ENCODE peak calls at places on chromosomes 7 and 10, in seven cellular contexts. K is psoas muscle, R is heart right ventricle, U is thoracic aorta, H is upper lobe of right lung, C is IMR-90, Y is A549. Z is an unnamed sample.

GRCh38 chr10:133465191-133465949 is 11.6 kb downstream of the SCART1 start:
- DNase-seq in C (no peak), R (no peak), U (no peak), Y (no peak), H (no peak), K (no peak), Z (peak)

GRCh38 chr7:53383131-53383530 is 347.7 kb downstream of the POM121L12 start:
- DNase-seq in K (no peak), H (no peak), U (no peak), R (no peak), C (no peak), Y (no peak), Z (no peak)

GRCh38 chr10:123038782-123039631 is 30.2 kb downstream of the ACADSB start:
- DNase-seq in R (no peak), H (no peak), C (no peak), Y (no peak), K (no peak), U (no peak), Z (no peak)

GRCh38 chr10:44995914-44996633 is 4.6 kb upstream of the ZNF22 start:
- DNase-seq in Y (no peak), C (peak), H (no peak), U (no peak), K (peak), R (no peak), Z (peak)

GRCh38 chr7:151743481-151743983 is 133.4 kb downstream of the PRKAG2 start:
- DNase-seq in C (no peak), H (no peak), K (peak), R (no peak), Y (no peak), U (no peak), Z (no peak)

GRCh38 chr7:133702078-133702477 is 425.1 kb upstream of the LRGUK start:
- DNase-seq in C (no peak), K (no peak), Y (no peak), U (no peak), H (no peak), R (no peak), Z (no peak)

GRCh38 chr10:79292789-79293746 is 54.2 kb upstream of the PPIF start:
- DNase-seq in U (no peak), R (no peak), K (no peak), C (no peak), H (no peak), Y (peak), Z (no peak)

GRCh38 chr10:4807803-4808507 is 18.1 kb upstream of the AKR1E2 start:
- DNase-seq in R (no peak), K (no peak), C (peak), H (no peak), U (no peak), Y (peak), Z (no peak)

GRCh38 chr10:129446182-129446581 is 20.9 kb upstream of the MGMT start:
- DNase-seq in Y (no peak), C (no peak), K (no peak), U (no peak), H (no peak), R (no peak), Z (no peak)

GRCh38 chr10:124465003-124465776 is 3.6 kb downstream of the LHPP start:
- DNase-seq in Y (no peak), C (no peak), K (no peak), U (no peak), R (no peak), H (no peak), Z (no peak)

GRCh38 chr10:99661370-99661749 is 2.1 kb downstream of the ENTPD7 start:
- DNase-seq in U (no peak), K (no peak), Y (peak), R (no peak), H (no peak), C (peak), Z (no peak)

GRCh38 chr7:16528520-16528919 is 1.9 kb downstream of the LRRC72 start:
- DNase-seq in H (no peak), C (peak), Y (no peak), R (no peak), U (no peak), K (no peak), Z (no peak)

GRCh38 chr10:6313107-6313895 is 110.6 kb downstream of the PFKFB3 start:
- DNase-seq in Y (no peak), K (no peak), R (no peak), C (peak), H (no peak), U (no peak), Z (no peak)

GRCh38 chr7:107089627-107090026 is 45.1 kb downstream of the PRKAR2B start:
- DNase-seq in R (no peak), C (no peak), H (no peak), Y (no peak), K (no peak), U (no peak), Z (no peak)

GRCh38 chr7:35420657-35421056 is 166.8 kb upstream of the TBX20 start:
- DNase-seq in H (no peak), Y (no peak), K (no peak), R (no peak), C (peak), U (no peak), Z (no peak)
- H3K4me3 ChIP-seq in H (no peak), Y (peak), K (no peak), R (peak), C (no peak), U (no peak), Z (peak)

DNA sequence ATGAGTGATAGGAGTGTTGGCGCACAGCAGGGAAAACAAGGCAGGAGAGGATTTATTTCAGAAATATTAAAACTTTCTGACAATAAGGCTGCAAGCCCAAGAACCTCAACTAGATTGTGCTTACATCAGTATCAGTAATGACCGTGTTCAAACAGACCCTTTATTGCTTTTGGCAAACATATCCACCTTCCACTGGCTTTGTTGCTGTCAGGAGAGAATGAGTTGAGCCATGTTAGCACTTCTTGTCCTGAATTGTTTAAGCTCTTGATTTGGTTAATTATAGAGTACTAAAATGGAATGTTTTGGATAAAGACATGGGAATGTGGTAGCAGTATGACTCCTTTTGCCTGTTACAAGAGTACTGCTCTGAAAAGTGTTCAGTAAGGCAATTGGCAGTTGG is 3.8 kb downstream of the AHCYL2 start:
- DNase-seq in K (no peak), R (no peak), H (no peak), C (no peak), U (no peak), Y (no peak), Z (no peak)
- H3K27ac ChIP-seq in K (no peak), R (no peak), H (no peak), C (no peak), U (no peak), Y (no peak), Z (no peak)

GRCh38 chr7:49928787-49929186 is 155.3 kb downstream of the VWC2 start:
- DNase-seq in Y (no peak), U (no peak), R (no peak), K (no peak), H (no peak), C (no peak), Z (no peak)
- H3K4me3 ChIP-seq in Y (no peak), U (no peak), R (no peak), K (no peak), H (no peak), C (no peak), Z (no peak)

DNA sequence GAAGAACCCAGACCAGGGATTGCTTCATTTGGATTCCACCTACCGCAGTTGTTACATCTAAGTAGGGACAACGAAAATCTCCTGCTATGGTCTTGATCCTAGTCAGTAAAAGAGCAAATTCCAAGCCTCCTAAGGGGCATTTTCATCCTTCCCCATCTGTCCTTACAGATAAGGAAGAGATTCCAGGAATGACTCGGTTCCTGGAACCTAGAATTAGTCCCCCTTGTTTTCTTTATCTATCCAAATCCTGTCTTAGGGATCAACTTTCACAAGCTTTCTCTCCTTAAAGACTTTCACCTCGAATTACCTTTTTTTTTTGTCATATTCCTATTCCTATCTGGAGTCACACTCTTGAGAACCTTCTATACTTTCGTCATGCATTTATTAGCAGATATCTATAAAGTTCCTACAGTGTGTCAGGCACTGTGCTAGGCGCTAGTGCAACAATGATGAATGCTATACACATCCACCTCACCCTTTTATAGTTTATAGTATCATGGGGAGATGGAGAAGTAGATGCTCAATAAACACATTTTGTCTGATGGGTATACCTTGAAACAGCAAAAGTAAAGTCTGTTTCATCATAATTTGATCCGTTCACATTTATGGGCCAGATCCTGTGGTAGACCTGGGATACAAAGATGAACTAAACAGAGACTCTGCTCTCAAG is 39.2 kb downstream of the LAMB4 start:
- DNase-seq in K (no peak), Y (no peak), R (no peak), U (no peak), H (no peak), C (no peak), Z (no peak)
- H3K27ac ChIP-seq in K (no peak), Y (no peak), R (no peak), U (no peak), H (no peak), C (no peak), Z (no peak)

DNA sequence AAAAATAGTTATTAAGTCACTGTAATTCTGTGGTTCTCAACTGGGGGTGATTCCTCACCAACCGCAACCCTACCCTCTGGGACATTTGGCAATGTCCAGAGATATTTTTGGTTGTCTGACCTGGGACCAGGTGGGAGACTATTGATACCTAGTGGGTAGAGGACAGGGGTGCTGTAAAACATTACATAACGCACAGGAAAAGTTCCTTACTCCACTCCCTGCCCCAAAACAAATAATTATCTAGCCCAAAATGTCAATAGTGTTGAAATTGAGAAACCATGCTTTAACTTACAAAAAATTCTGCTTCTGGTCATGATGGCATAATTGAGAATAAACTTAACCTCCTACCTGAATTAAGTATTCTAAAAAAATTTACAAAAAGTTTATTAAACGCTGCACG is 177.7 kb upstream of the FEZF1 start:
- DNase-seq in Y (no peak), C (no peak), R (no peak), U (no peak), H (no peak), K (no peak), Z (no peak)
- H3K4me3 ChIP-seq in Y (no peak), C (no peak), R (no peak), U (no peak), H (no peak), K (no peak), Z (no peak)

DNA sequence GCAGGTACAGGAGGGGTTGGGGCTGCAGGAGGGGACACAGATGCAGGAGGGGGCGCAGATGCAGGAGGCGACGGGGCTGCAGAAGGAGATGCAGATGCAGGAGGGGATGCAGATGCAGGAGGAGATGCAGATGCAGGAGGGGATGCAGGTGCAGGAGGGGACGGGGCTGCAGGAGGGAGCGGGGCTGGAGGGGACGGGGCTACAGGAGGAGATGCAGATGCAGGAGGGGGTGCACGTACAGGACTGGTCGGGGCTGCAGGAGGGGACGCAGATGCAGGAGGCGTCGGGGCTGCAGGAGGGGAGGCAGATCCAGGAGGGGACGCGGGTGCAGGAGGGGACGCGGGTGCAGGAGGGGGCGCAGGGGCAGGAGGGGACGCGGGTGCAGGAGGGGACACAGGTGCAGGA is 66.5 kb downstream of the VWA2 start:
- DNase-seq in U (no peak), C (no peak), R (no peak), Y (no peak), H (peak), K (no peak), Z (peak)
- H3K27ac ChIP-seq in U (no peak), C (no peak), R (no peak), Y (no peak), H (no peak), K (no peak), Z (no peak)